ENCODE peak calls at places on chromosomes 4 and X, in seven cellular contexts. M, T, B, J, S, V and D are unnamed samples.

GRCh38 chr4:74056114-74056857 is 17.8 kb upstream of the CXCL3 start:
- DNase-seq in M (no peak), T (no peak), B (peak), J (no peak), S (no peak), V (no peak), D (no peak)

GRCh38 chr4:126701756-126702155 is 931.0 kb upstream of the INTU start:
- DNase-seq in M (no peak), T (no peak), B (peak), J (no peak), S (no peak), V (no peak), D (no peak)

GRCh38 chr4:16626945-16627344 is 271.5 kb downstream of the LDB2 start:
- DNase-seq in M (no peak), T (no peak), B (peak), J (no peak), S (no peak), V (peak), D (peak)

GRCh38 chrX:104721854-104722253 is 155.9 kb downstream of the IL1RAPL2 start:
- DNase-seq in M (no peak), T (no peak), B (no peak), J (no peak), S (no peak), V (no peak), D (no peak)

GRCh38 chrX:107683931-107684330 is 55.6 kb downstream of the PRPS1 start:
- DNase-seq in M (no peak), T (no peak), B (no peak), J (no peak), S (no peak), V (no peak), D (no peak)

GRCh38 chr4:175871774-175872405 is 59.8 kb upstream of the GPM6A start:
- DNase-seq in M (no peak), T (no peak), B (no peak), J (no peak), S (no peak), V (no peak), D (no peak)

GRCh38 chrX:133531012-133531411 is 115.7 kb upstream of the GPC4 start:
- DNase-seq in M (no peak), T (no peak), B (no peak), J (no peak), S (no peak), V (no peak), D (no peak)

GRCh38 chrX:137550561-137551305 is 15.2 kb upstream of the ZIC3 start:
- DNase-seq in M (no peak), T (no peak), B (no peak), J (no peak), S (no peak), V (no peak), D (no peak)

GRCh38 chr4:55312491-55313101 is 33.4 kb upstream of the SRD5A3 start:
- DNase-seq in M (no peak), T (no peak), B (peak), J (peak), S (no peak), V (no peak), D (peak)

GRCh38 chrX:111634823-111635410 is 46.1 kb upstream of the ALG13 start:
- DNase-seq in M (no peak), T (no peak), B (no peak), J (no peak), S (no peak), V (no peak), D (no peak)